ENCODE peak calls at places on chromosomes 4 and X, in eight cellular contexts. M is suprapubic skin, Q is tibial nerve, V is A549, G is stomach, B is sigmoid colon, I is transverse colon, K is GM12878. X is an unnamed sample.

GRCh38 chr4:147755567-147756295 is 23.8 kb downstream of the ARHGAP10 start:
- DNase-seq in Q (no peak), B (no peak), I (no peak), G (no peak), K (no peak), M (no peak), V (no peak), X (no peak)

GRCh38 chr4:77473509-77473908 is 132.1 kb upstream of the CXCL13 start:
- DNase-seq in K (no peak), M (no peak), Q (no peak), V (peak), G (no peak), B (no peak), I (no peak), X (no peak)

GRCh38 chr4:82515705-82516104 is 46.1 kb downstream of the TMEM150C start:
- DNase-seq in K (no peak), G (peak), V (no peak), I (no peak), B (no peak), Q (peak), M (no peak), X (peak)

GRCh38 chr4:79923290-79923689 is 149.7 kb downstream of the ANTXR2 start:
- DNase-seq in M (no peak), B (no peak), K (no peak), I (no peak), Q (no peak), V (no peak), G (no peak), X (no peak)

GRCh38 chr4:85498068-85498733 is 23.3 kb downstream of the ARHGAP24 start:
- DNase-seq in G (peak), V (peak), M (peak), Q (no peak), I (peak), B (peak), K (peak), X (no peak)

GRCh38 chr4:83125738-83126141 is 11.2 kb upstream of the PLAC8 start:
- DNase-seq in I (peak), K (no peak), Q (no peak), M (no peak), B (no peak), V (no peak), G (peak), X (no peak)

GRCh38 chr4:184268574-184269160 is 51.0 kb upstream of the ENPP6 start:
- DNase-seq in M (no peak), Q (no peak), I (no peak), G (no peak), V (peak), K (no peak), B (no peak), X (no peak)

GRCh38 chrX:84188320-84188834 is 378 bp upstream of the RPS6KA6 start:
- DNase-seq in M (no peak), B (peak), I (peak), V (peak), K (no peak), Q (peak), G (peak), X (peak)

GRCh38 chr4:184309241-184310170 is 91.8 kb upstream of the ENPP6 start:
- DNase-seq in Q (no peak), G (no peak), I (no peak), K (no peak), M (no peak), B (no peak), V (no peak), X (no peak)

GRCh38 chrX:103157511-103158316 is 57.2 kb upstream of the BEX4 start:
- DNase-seq in Q (peak), B (no peak), G (no peak), M (no peak), V (peak), I (no peak), K (no peak), X (no peak)

DNA sequence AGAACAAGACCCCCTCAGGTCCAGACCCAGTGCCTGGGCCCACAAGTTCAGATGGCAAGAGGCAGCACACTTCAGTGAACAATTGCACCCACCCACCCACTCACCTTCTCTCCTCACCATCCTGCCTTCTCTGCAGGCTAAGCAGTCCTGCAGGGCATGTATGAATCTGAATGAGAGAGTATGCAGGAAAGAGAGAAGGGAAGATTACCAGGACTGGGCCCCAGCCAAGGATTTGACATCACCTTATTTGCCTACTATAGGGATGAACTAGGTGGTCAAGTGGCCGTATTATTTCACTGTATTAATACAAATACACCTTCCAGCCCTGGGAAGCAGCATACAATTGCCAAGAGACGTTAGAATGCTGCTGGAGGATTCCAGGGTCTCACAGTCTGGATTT is 2.1 kb upstream of the ZNF141 start:
- DNase-seq in G (no peak), B (no peak), M (no peak), K (no peak), V (no peak), I (no peak), Q (no peak), X (no peak)
- H3K4me3 ChIP-seq in G (no peak), B (no peak), M (no peak), K (no peak), V (no peak), I (no peak), Q (no peak), X (no peak)

DNA sequence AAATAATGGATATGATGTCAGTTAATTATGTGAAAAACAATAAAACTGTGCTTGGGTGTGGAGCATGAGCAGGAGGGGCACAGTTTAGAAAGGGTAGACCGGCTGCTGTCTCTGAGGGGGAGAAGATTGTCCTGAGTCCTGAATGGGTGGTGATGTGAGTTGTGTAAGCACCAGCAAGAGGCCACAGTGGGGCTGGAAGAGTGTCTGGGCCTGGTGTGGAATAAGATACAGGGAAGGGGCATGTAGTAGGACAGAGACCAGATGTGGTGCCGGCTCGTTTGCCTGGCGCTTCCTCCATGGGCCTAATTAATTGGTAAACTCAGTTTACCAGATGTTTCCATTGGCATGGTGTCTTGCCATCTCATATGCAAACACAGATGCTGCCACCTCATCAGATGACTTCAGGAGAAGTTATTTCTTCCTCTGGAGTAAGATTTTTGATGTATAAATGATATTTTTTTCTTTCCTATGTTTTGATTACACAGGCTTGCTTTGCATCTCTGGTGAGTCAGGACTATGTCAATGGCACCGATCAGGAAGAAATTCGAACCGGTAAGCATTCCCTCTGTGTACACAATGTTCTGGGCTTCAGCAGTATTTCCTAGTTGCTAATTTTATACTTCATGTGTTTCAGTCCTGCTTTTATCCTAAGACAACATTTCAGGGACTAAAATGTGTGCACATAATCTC is 5.1 kb downstream of the MED28 start:
- DNase-seq in G (no peak), I (no peak), K (no peak), B (no peak), V (no peak), M (no peak), Q (no peak), X (no peak)
- TF ChIP-seq EP300 in G (no peak), I (no peak), K (no peak), B (no peak), V (no peak), M (no peak), Q (no peak), X (no peak)

DNA sequence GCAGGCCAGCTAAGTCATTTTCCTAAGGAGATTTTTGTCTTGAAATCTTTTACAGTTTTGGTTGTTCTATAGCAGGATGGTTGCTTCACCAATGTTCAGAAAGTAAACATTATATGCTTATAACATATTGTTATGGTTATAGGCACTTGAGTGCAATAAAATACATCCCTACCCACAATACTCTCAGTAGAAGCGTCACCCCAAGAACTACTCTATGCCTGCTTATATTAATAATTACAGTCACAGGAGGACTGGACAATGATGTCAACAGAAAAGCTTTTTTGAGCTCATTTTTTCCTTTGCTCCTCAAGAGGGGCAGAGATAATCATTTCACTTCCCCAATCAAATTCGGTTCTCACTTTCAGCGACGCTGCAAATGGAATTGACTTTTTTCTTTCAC is 25.1 kb upstream of the SGMS2 start:
- DNase-seq in B (no peak), Q (no peak), I (no peak), K (no peak), M (no peak), V (no peak), G (no peak), X (no peak)
- H3K4me3 ChIP-seq in B (no peak), Q (no peak), I (peak), K (no peak), M (peak), V (no peak), G (peak), X (no peak)

DNA sequence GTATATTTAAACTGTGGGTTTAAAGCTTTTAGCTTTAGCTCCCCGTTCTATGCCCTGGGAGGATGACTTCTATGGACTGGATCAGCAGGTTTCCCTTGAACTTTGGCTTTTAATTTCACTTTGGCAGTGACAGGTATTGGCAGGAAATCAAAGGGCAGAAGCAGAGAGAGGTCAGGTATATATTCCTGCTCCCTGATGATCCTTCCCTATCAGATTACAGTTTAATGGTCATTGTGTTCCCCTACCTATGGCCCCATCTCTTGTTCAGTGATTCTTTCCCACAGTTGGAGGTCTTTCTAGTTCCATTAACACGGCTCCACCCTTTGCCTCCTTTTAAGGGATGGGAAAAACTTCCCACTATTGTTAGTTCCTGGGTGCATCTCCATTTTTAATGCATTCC is 107.8 kb upstream of the TMEM47 start:
- DNase-seq in B (no peak), V (no peak), G (no peak), K (no peak), Q (no peak), I (no peak), M (no peak), X (no peak)
- TF ChIP-seq EP300 in B (no peak), V (no peak), G (no peak), K (no peak), Q (no peak), I (no peak), M (no peak), X (no peak)

GRCh38 chr4:1711906-1712215 is 258 bp downstream of the SLBP start:
- DNase-seq in B (no peak), G (no peak), Q (no peak), K (no peak), I (no peak), M (no peak), V (no peak), X (no peak)

GRCh38 chr4:1706358-1706757 is 5.8 kb downstream of the SLBP start:
- DNase-seq in Q (no peak), G (no peak), I (no peak), V (no peak), K (no peak), M (no peak), B (peak), X (no peak)

GRCh38 chr4:1705732-1706131 is 6.4 kb downstream of the SLBP start:
- DNase-seq in V (no peak), Q (no peak), K (no peak), G (no peak), B (peak), I (no peak), M (no peak), X (no peak)

GRCh38 chr4:1711055-1711905 is 839 bp downstream of the SLBP start:
- DNase-seq in K (no peak), B (peak), I (peak), G (peak), M (no peak), V (peak), Q (no peak), X (peak)

GRCh38 chr4:1708581-1708980 is 3.5 kb downstream of the SLBP start:
- DNase-seq in B (no peak), G (no peak), M (no peak), I (no peak), Q (no peak), K (no peak), V (no peak), X (no peak)
- H3K4me3 ChIP-seq in B (no peak), G (no peak), M (no peak), I (no peak), Q (no peak), K (peak), V (no peak), X (no peak)

DNA sequence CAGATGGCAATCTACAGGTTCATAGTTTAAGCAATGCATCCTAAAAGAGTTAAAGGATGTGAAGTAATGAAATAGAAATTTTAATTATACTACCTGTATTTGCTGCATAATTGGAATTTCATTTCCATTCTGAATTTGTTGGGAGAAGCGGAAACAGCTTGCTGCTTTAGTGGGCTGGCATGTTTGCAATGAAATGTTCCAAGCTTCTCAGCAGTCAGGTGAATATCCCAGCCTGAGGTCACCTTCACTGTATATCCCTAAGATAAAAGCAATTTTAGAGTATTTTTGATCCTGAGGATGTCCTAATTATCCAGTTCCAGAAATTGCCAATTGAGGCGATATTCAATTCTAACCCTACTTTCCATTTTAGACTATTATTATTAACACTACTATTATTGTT is 136.1 kb upstream of the ARSJ start:
- DNase-seq in G (no peak), Q (no peak), V (no peak), I (no peak), K (no peak), B (no peak), M (no peak), X (no peak)
- TF ChIP-seq EP300 in G (no peak), Q (no peak), V (no peak), I (no peak), K (no peak), B (no peak), M (no peak), X (no peak)

GRCh38 chr4:39365360-39365759 is 802 bp downstream of the RFC1 start:
- DNase-seq in Q (no peak), K (no peak), V (no peak), B (no peak), G (no peak), M (no peak), I (no peak), X (no peak)

GRCh38 chr4:39367166-39367565 is 1.0 kb upstream of the RFC1 start:
- DNase-seq in I (no peak), Q (no peak), V (no peak), K (no peak), G (no peak), M (no peak), B (no peak), X (no peak)

GRCh38 chr4:39365931-39366771 is at the start of gene RFC1:
- DNase-seq in G (peak), Q (peak), K (peak), M (peak), B (peak), V (peak), I (peak), X (peak)

GRCh38 chr4:39362827-39363226 is 3.3 kb downstream of the RFC1 start:
- DNase-seq in K (no peak), B (no peak), I (no peak), Q (no peak), G (no peak), V (no peak), M (no peak), X (no peak)

DNA sequence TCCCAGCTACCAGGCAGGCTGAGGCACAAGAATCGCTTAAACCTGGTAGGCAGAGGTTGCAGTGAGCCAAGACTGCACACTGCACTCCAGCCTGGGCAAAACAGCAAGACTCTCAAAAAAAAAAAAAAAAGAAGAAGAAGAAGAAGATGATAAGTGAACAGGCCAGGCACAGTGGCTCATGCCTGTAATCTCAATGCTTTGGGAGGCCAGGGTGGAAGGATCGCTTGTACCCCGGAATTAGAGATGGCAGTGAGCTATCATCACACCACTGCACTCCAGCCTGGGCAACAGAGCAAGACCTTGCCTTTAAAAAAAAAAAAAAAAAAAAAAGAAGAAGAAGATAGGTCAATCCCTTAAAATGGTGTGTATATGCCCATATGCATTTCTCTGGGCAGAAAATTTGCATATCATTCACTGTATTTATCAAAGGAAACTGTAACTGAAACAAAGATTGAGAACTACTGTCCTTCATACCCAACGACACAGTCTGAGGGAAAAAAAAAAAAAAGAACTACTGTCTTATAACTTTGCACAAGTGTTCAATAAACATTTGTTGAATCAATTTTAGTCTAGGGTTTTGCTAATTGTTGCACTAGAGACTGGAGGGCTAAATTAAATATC is 2.3 kb downstream of the RFC1 start:
- DNase-seq in K (no peak), V (no peak), B (no peak), G (no peak), I (no peak), M (no peak), Q (no peak), X (no peak)
- H3K4me3 ChIP-seq in K (peak), V (no peak), B (no peak), G (no peak), I (no peak), M (no peak), Q (no peak), X (no peak)